ENCODE peak calls at places on chromosomes 16 and 17, in seven cellular contexts. Z is nucleus accumbens, H is T47D, R is RCC 7860, G is NCI-H1105, T is NCI-H1048, A is fibroblast of lung. U is an unnamed sample.

GRCh38 chr16:84396537-84397008 is 28.2 kb downstream of the ATP2C2 start:
- DNase-seq in Z (no peak), H (no peak), R (peak), G (no peak), T (no peak), A (peak), U (no peak)

GRCh38 chr17:81395600-81396277 is 482 bp downstream of the BAHCC1 start:
- DNase-seq in Z (no peak), H (no peak), R (no peak), G (peak), T (no peak), A (peak), U (no peak)

GRCh38 chr16:1331712-1332617 is 1.5 kb upstream of the BAIAP3 start:
- DNase-seq in Z (no peak), H (peak), R (peak), G (peak), T (no peak), A (peak), U (peak)

GRCh38 chr17:31378638-31379037 is 12.8 kb upstream of the RAB11FIP4 start:
- DNase-seq in Z (no peak), H (no peak), R (no peak), G (no peak), T (no peak), A (no peak), U (no peak)

GRCh38 chr16:82753821-82754220 is 127.1 kb downstream of the CDH13 start:
- DNase-seq in Z (no peak), H (no peak), R (no peak), G (no peak), T (no peak), A (peak), U (no peak)

GRCh38 chr16:59886021-59886420 is 1151.9 kb upstream of the GOT2 start:
- DNase-seq in Z (no peak), H (no peak), R (no peak), G (no peak), T (no peak), A (peak), U (no peak)

GRCh38 chr16:84360170-84360569 is 8.2 kb upstream of the ATP2C2 start:
- DNase-seq in Z (no peak), H (no peak), R (peak), G (no peak), T (no peak), A (peak), U (no peak)

GRCh38 chr17:39591958-39592954 is 15.5 kb downstream of the NEUROD2 start:
- DNase-seq in Z (no peak), H (peak), R (peak), G (peak), T (peak), A (peak), U (no peak)

GRCh38 chr17:56881685-56882295 is 32.1 kb downstream of the TRIM25 start:
- DNase-seq in Z (no peak), H (no peak), R (no peak), G (no peak), T (no peak), A (no peak), U (no peak)

GRCh38 chr17:3475812-3476686 is at the start of gene ASPA:
- DNase-seq in Z (no peak), H (no peak), R (no peak), G (no peak), T (no peak), A (no peak), U (no peak)

GRCh38 chr16:68866933-68867332 is 23.6 kb downstream of the TANGO6 start:
- DNase-seq in Z (no peak), H (no peak), R (no peak), G (no peak), T (no peak), A (no peak), U (no peak)

GRCh38 chr16:7364054-7364407 is 31.4 kb downstream of the RBFOX1 start:
- DNase-seq in Z (no peak), H (no peak), R (no peak), G (no peak), T (no peak), A (no peak), U (no peak)

GRCh38 chr16:5383737-5384136 is 286.1 kb upstream of the EEF2KMT start:
- DNase-seq in Z (no peak), H (no peak), R (no peak), G (no peak), T (no peak), A (no peak), U (no peak)

GRCh38 chr17:83173997-83174858 is 94.8 kb downstream of the METRNL start:
- DNase-seq in Z (no peak), H (peak), R (no peak), G (no peak), T (no peak), A (no peak), U (no peak)

GRCh38 chr16:58249780-58250478 is 44.9 kb downstream of the PRSS54 start:
- DNase-seq in Z (peak), H (peak), R (peak), G (peak), T (no peak), A (peak), U (no peak)

GRCh38 chr17:38324732-38325131 is 19.0 kb downstream of the GPR179 start:
- DNase-seq in Z (no peak), H (no peak), R (no peak), G (no peak), T (no peak), A (no peak), U (no peak)

GRCh38 chr17:79438936-79439335 is 171.9 kb downstream of the RBFOX3 start:
- DNase-seq in Z (no peak), H (no peak), R (no peak), G (no peak), T (no peak), A (no peak), U (no peak)

GRCh38 chr16:4263504-4264436 is 9.1 kb downstream of the TFAP4 start:
- DNase-seq in Z (no peak), H (peak), R (no peak), G (no peak), T (no peak), A (peak), U (no peak)

GRCh38 chr16:86508947-86509758 is 1.2 kb upstream of the FOXF1 start:
- DNase-seq in Z (no peak), H (peak), R (no peak), G (no peak), T (no peak), A (peak), U (no peak)

GRCh38 chr17:72931163-72931562 is 161.3 kb downstream of the SLC39A11 start:
- DNase-seq in Z (no peak), H (no peak), R (peak), G (no peak), T (no peak), A (no peak), U (no peak)

GRCh38 chr17:56806949-56807348 is 26.8 kb downstream of the C17orf67 start:
- DNase-seq in Z (no peak), H (no peak), R (no peak), G (no peak), T (no peak), A (no peak), U (no peak)